ENCODE peak calls at places on chromosomes 16 and 17, in four cellular contexts. H, R, P and G are unnamed samples.

GRCh38 chr17:72192409-72193192 is 71.8 kb downstream of the SOX9 start:
- DNase-seq in R (no peak), P (peak), H (no peak), G (peak)

GRCh38 chr17:42178817-42179216 is 2.1 kb downstream of the KCNH4 start:
- DNase-seq in H (no peak), P (no peak), R (no peak), G (no peak)

GRCh38 chr17:28390563-28390962 is 15.4 kb downstream of the SLC46A1 start:
- DNase-seq in P (no peak), R (no peak), H (no peak), G (no peak)

GRCh38 chr16:17374668-17375255 is 96.0 kb downstream of the XYLT1 start:
- DNase-seq in R (no peak), P (no peak), H (no peak), G (no peak)

GRCh38 chr16:68798398-68798797 is 44.9 kb upstream of the TANGO6 start:
- DNase-seq in P (no peak), R (no peak), H (no peak), G (no peak)

GRCh38 chr17:37461668-37462067 is 28.0 kb upstream of the DUSP14 start:
- DNase-seq in H (no peak), R (no peak), P (no peak), G (peak)

GRCh38 chr17:30524847-30525246 is 47.6 kb downstream of the GOSR1 start:
- DNase-seq in H (no peak), P (no peak), R (no peak), G (no peak)

GRCh38 chr16:63672493-63672892 is 1449.4 kb downstream of the CDH11 start:
- DNase-seq in R (no peak), P (no peak), H (no peak), G (no peak)

GRCh38 chr17:37608369-37609169 is 649 bp downstream of the SYNRG start:
- DNase-seq in P (peak), R (no peak), H (peak), G (peak)

GRCh38 chr16:84278968-84279367 is 15.7 kb upstream of the WFDC1 start:
- DNase-seq in P (no peak), R (no peak), H (no peak), G (no peak)

GRCh38 chr16:89410322-89410721 is 80.0 kb downstream of the ANKRD11 start:
- DNase-seq in P (no peak), R (no peak), H (no peak), G (no peak)

GRCh38 chr17:60102632-60103047 is 23.9 kb upstream of the HEATR6 start:
- DNase-seq in P (peak), R (no peak), H (no peak), G (no peak)

GRCh38 chr17:43766413-43767052 is 7.9 kb upstream of the SOST start:
- DNase-seq in H (peak), R (peak), P (peak), G (peak)

GRCh38 chr16:57145046-57145963 is 40.5 kb downstream of the PSME3IP1 start:
- DNase-seq in R (no peak), P (no peak), H (no peak), G (no peak)

GRCh38 chr17:57629470-57629869 is 115.6 kb downstream of the CCDC182 start:
- DNase-seq in P (no peak), H (no peak), R (no peak), G (no peak)

GRCh38 chr17:11986939-11987329 is 10.3 kb downstream of the ZNF18 start:
- DNase-seq in H (no peak), R (no peak), P (peak), G (peak)

GRCh38 chr16:11072420-11073153 is 128.2 kb downstream of the CLEC16A start:
- DNase-seq in R (no peak), H (no peak), P (peak), G (no peak)

GRCh38 chr17:50148226-50149098 is 2.0 kb downstream of the PPP1R9B start:
- DNase-seq in P (peak), H (peak), R (peak), G (peak)

GRCh38 chr16:2817496-2818277 is 650 bp downstream of the PRSS21 start:
- DNase-seq in R (no peak), H (no peak), P (no peak), G (no peak)

GRCh38 chr17:69928586-69928985 is 146.4 kb upstream of the KCNJ16 start:
- DNase-seq in P (no peak), R (no peak), H (no peak), G (no peak)

GRCh38 chr16:56670640-56670934 is 973 bp downstream of the MT1H start:
- DNase-seq in R (no peak), H (no peak), P (no peak), G (no peak)

GRCh38 chr17:60506312-60506711 is 19.7 kb downstream of the APPBP2 start:
- DNase-seq in H (no peak), P (peak), R (no peak), G (peak)

GRCh38 chr17:18267927-18268711 is 7.7 kb downstream of the MIEF2 start:
- DNase-seq in H (no peak), P (peak), R (no peak), G (no peak)

GRCh38 chr16:22763655-22764054 is 50.3 kb upstream of the HS3ST2 start:
- DNase-seq in P (peak), R (no peak), H (no peak), G (no peak)

GRCh38 chr17:37671813-37672544 is 28.7 kb upstream of the DDX52 start:
- DNase-seq in P (peak), H (no peak), R (no peak), G (peak)

GRCh38 chr17:74680941-74681340 is 31.8 kb downstream of the CD300LF start:
- DNase-seq in P (no peak), H (no peak), R (no peak), G (no peak)

GRCh38 chr16:10859650-10860049 is 17.4 kb upstream of the CIITA start:
- DNase-seq in R (no peak), H (no peak), P (no peak), G (no peak)

GRCh38 chr16:62036807-62037135 is 533 bp upstream of the CDH8 start:
- DNase-seq in H (no peak), R (no peak), P (no peak), G (no peak)

GRCh38 chr17:48497103-48497502 is 33.7 kb downstream of the HOXB1 start:
- DNase-seq in H (no peak), R (no peak), P (peak), G (peak)

GRCh38 chr17:36926226-36926625 is 11.0 kb upstream of the LHX1 start:
- DNase-seq in P (no peak), H (no peak), R (no peak), G (no peak)

GRCh38 chr16:2904100-2904921 is 7.4 kb upstream of the FLYWCH1 start:
- DNase-seq in P (peak), R (peak), H (peak), G (peak)

GRCh38 chr17:27878776-27879562 is 14.2 kb downstream of the LYRM9 start:
- DNase-seq in P (no peak), R (no peak), H (peak), G (no peak)

GRCh38 chr16:87323727-87324410 is 6.7 kb upstream of the C16orf95 start:
- DNase-seq in P (no peak), H (no peak), R (no peak), G (no peak)

GRCh38 chr16:80369559-80369958 is 171.2 kb upstream of the DYNLRB2 start:
- DNase-seq in H (no peak), R (no peak), P (peak), G (peak)

GRCh38 chr17:50355701-50356341 is 9.9 kb downstream of the XYLT2 start:
- DNase-seq in H (no peak), P (no peak), R (no peak), G (no peak)

GRCh38 chr17:10836145-10836544 is 1.7 kb downstream of the PIRT start:
- DNase-seq in H (no peak), P (no peak), R (no peak), G (no peak)

GRCh38 chr16:15592324-15592723 is 50.6 kb downstream of the MARF1 start:
- DNase-seq in P (no peak), R (no peak), H (peak), G (no peak)